ENCODE peak calls at places on chromosomes 3 and 15, in six cellular contexts. L is NCI-H1436; Z is stimulated activated CD4-positive, alpha-beta T cell treated with anti-CD3 and anti-CD28 coated beads, Interleukin-4, amount 100 ng/mL, for 1 hour; N is GM10248; X is amniotic stem cell; Q is retina. H is an unnamed sample.

GRCh38 chr3:55726501-55726775 is 239.3 kb upstream of the WNT5A start:
- DNase-seq in L (no peak), Z (no peak), N (no peak), X (no peak), Q (no peak), H (no peak)

GRCh38 chr3:135694142-135694541 is 271.4 kb upstream of the PPP2R3A start:
- DNase-seq in L (peak; percentile 90), Z (no peak), N (no peak), X (no peak), Q (no peak), H (no peak)

GRCh38 chr15:40338041-40338657 is 2.6 kb downstream of the CCDC9B start:
- DNase-seq in L (peak; percentile 72), Z (peak; percentile 82), N (peak; percentile 91), X (no peak), Q (peak; percentile 85), H (peak; percentile 88)

GRCh38 chr15:60972301-60972700 is 256.8 kb downstream of the RORA start:
- DNase-seq in L (no peak), Z (no peak), N (no peak), X (peak; percentile 73), Q (no peak), H (no peak)

GRCh38 chr3:38645601-38646000 is 3.9 kb downstream of the SCN5A start:
- DNase-seq in L (no peak), Z (no peak), N (no peak), X (no peak), Q (peak; percentile 0), H (no peak)

GRCh38 chr3:182259579-182259978 is 533.7 kb upstream of the ATP11B start:
- DNase-seq in L (no peak), Z (no peak), N (no peak), X (no peak), Q (peak; percentile 56), H (peak; percentile 63)

GRCh38 chr3:177345049-177345972 is 148.0 kb upstream of the TBL1XR1 start:
- DNase-seq in L (peak; percentile 87), Z (peak; percentile 56), N (peak; percentile 40), X (peak; percentile 89), Q (no peak), H (no peak)

GRCh38 chr3:70824078-70824477 is 511.6 kb upstream of the MDFIC2 start:
- DNase-seq in L (no peak), Z (no peak), N (no peak), X (no peak), Q (no peak), H (no peak)